ENCODE peak calls at places on chromosomes 11 and 22, in ten cellular contexts. K is HFFc6; E is tibial nerve; D is endothelial cell of umbilical vein; T is body of pancreas; G is endothelial cell; R is activated CD8-positive, alpha-beta T cell treated with anti-CD3 and anti-CD28 coated beads for 36 hours; I is uterus; S is GM12865; X is type B pancreatic cell. H is an unnamed sample.

GRCh38 chr11:12273618-12273995 is 103.8 kb upstream of the PARVA start:
- DNase-seq in K (no peak), E (no peak), D (no peak), T (no peak), G (no peak), R (no peak), I (no peak), S (no peak), X (no peak), H (no peak)

GRCh38 chr11:119284344-119285157 is 32.4 kb downstream of the MCAM start:
- DNase-seq in K (peak), E (no peak), D (peak), T (no peak), G (no peak), R (no peak), I (no peak), S (peak), X (no peak), H (peak)

GRCh38 chr11:20110908-20111669 is 49.2 kb downstream of the DBX1 start:
- DNase-seq in K (peak), E (no peak), D (peak), T (peak), G (peak), R (peak), I (no peak), S (peak), X (no peak), H (peak)

GRCh38 chr11:396511-396947 is 2.5 kb downstream of the PKP3 start:
- DNase-seq in K (peak), E (no peak), D (peak), T (no peak), G (no peak), R (peak), I (no peak), S (no peak), X (no peak), H (no peak)

GRCh38 chr11:57571631-57572030 is 4.2 kb upstream of the UBE2L6 start:
- DNase-seq in K (no peak), E (no peak), D (no peak), T (no peak), G (no peak), R (no peak), I (no peak), S (no peak), X (no peak), H (no peak)

GRCh38 chr11:45383229-45383628 is 97.1 kb upstream of the SYT13 start:
- DNase-seq in K (peak), E (no peak), D (no peak), T (no peak), G (no peak), R (no peak), I (no peak), S (peak), X (no peak), H (no peak)

GRCh38 chr22:29144786-29145160 is 60.9 kb upstream of the EMID1 start:
- DNase-seq in K (no peak), E (no peak), D (no peak), T (no peak), G (no peak), R (no peak), I (no peak), S (no peak), X (peak), H (no peak)

GRCh38 chr22:20748820-20749428 is 25.0 kb upstream of the SERPIND1 start:
- DNase-seq in K (no peak), E (no peak), D (peak), T (no peak), G (no peak), R (no peak), I (no peak), S (peak), X (no peak), H (peak)

GRCh38 chr11:69705246-69705856 is 1.5 kb upstream of the FGF19 start:
- DNase-seq in K (no peak), E (no peak), D (no peak), T (no peak), G (no peak), R (no peak), I (no peak), S (no peak), X (no peak), H (no peak)

GRCh38 chr22:17906978-17907730 is 117.2 kb downstream of the MICAL3 start:
- DNase-seq in K (no peak), E (no peak), D (no peak), T (no peak), G (no peak), R (no peak), I (no peak), S (no peak), X (no peak), H (no peak)

GRCh38 chr11:44335052-44335894 is 25.3 kb upstream of the ALX4 start:
- DNase-seq in K (no peak), E (no peak), D (no peak), T (no peak), G (no peak), R (no peak), I (no peak), S (no peak), X (no peak), H (no peak)

GRCh38 chr11:24747275-24748251 is 250.7 kb downstream of the LUZP2 start:
- DNase-seq in K (no peak), E (no peak), D (no peak), T (no peak), G (no peak), R (no peak), I (no peak), S (peak), X (no peak), H (no peak)

GRCh38 chr11:58905716-58906547 is 33.4 kb upstream of the GLYATL1 start:
- DNase-seq in K (peak), E (peak), D (peak), T (peak), G (peak), R (no peak), I (peak), S (no peak), X (peak), H (no peak)

GRCh38 chr11:57792060-57792541 is 30.5 kb downstream of the CTNND1 start:
- DNase-seq in K (no peak), E (peak), D (peak), T (no peak), G (no peak), R (peak), I (no peak), S (peak), X (no peak), H (peak)

GRCh38 chr11:123434911-123435310 is 4.8 kb downstream of the GRAMD1B start:
- DNase-seq in K (no peak), E (no peak), D (no peak), T (no peak), G (no peak), R (no peak), I (no peak), S (no peak), X (no peak), H (no peak)

GRCh38 chr22:25134028-25134427 is 65.6 kb upstream of the CRYBB3 start:
- DNase-seq in K (no peak), E (no peak), D (peak), T (peak), G (no peak), R (no peak), I (no peak), S (no peak), X (no peak), H (no peak)

GRCh38 chr11:107956543-107956942 is 28.3 kb downstream of the RAB39A start:
- DNase-seq in K (no peak), E (no peak), D (no peak), T (no peak), G (no peak), R (no peak), I (no peak), S (no peak), X (no peak), H (no peak)

GRCh38 chr11:17976651-17977050 is 36.2 kb downstream of the SERGEF start:
- DNase-seq in K (no peak), E (no peak), D (no peak), T (no peak), G (no peak), R (no peak), I (no peak), S (no peak), X (no peak), H (no peak)

GRCh38 chr11:88292156-88292844 is 45.2 kb downstream of the CTSC start:
- DNase-seq in K (no peak), E (no peak), D (peak), T (peak), G (no peak), R (no peak), I (no peak), S (no peak), X (no peak), H (no peak)

GRCh38 chr11:63537293-63538101 is 889 bp downstream of the PLAAT4 start:
- DNase-seq in K (no peak), E (peak), D (peak), T (peak), G (no peak), R (no peak), I (peak), S (no peak), X (no peak), H (no peak)

GRCh38 chr11:121894581-121894980 is 221.4 kb downstream of the BLID start:
- DNase-seq in K (peak), E (no peak), D (no peak), T (no peak), G (no peak), R (no peak), I (no peak), S (no peak), X (no peak), H (no peak)

GRCh38 chr11:64765291-64765803 is 5.6 kb upstream of the PYGM start:
- DNase-seq in K (no peak), E (no peak), D (no peak), T (no peak), G (no peak), R (no peak), I (no peak), S (no peak), X (no peak), H (peak)
- TF ChIP-seq CTCF in K (peak), E (no peak), D (no peak), T (no peak), G (peak), R (peak), I (no peak), S (no peak), X (peak), H (no peak)

GRCh38 chr11:30619767-30620166 is 33.6 kb upstream of the MPPED2 start:
- DNase-seq in K (no peak), E (no peak), D (no peak), T (no peak), G (no peak), R (no peak), I (no peak), S (no peak), X (no peak), H (no peak)

GRCh38 chr11:30617762-30618161 is 31.6 kb upstream of the MPPED2 start:
- DNase-seq in K (no peak), E (no peak), D (no peak), T (no peak), G (no peak), R (no peak), I (no peak), S (no peak), X (no peak), H (no peak)
- TF ChIP-seq CTCF in K (no peak), E (no peak), D (no peak), T (no peak), G (peak), R (no peak), I (no peak), S (no peak), X (peak), H (no peak)

GRCh38 chr11:33980896-33981295 is 70.6 kb upstream of the CAPRIN1 start:
- DNase-seq in K (no peak), E (no peak), D (peak), T (no peak), G (peak), R (no peak), I (no peak), S (no peak), X (no peak), H (no peak)

GRCh38 chr11:33982661-33983060 is 68.9 kb upstream of the CAPRIN1 start:
- DNase-seq in K (no peak), E (no peak), D (no peak), T (no peak), G (no peak), R (no peak), I (no peak), S (no peak), X (no peak), H (no peak)

GRCh38 chr11:33987545-33987944 is 64.0 kb upstream of the CAPRIN1 start:
- DNase-seq in K (no peak), E (no peak), D (no peak), T (no peak), G (no peak), R (no peak), I (no peak), S (no peak), X (no peak), H (no peak)

GRCh38 chr11:33987975-33988580 is 63.5 kb upstream of the CAPRIN1 start:
- DNase-seq in K (peak), E (peak), D (peak), T (peak), G (peak), R (peak), I (peak), S (peak), X (no peak), H (peak)

GRCh38 chr11:33984682-33985389 is 66.7 kb upstream of the CAPRIN1 start:
- DNase-seq in K (peak), E (no peak), D (no peak), T (no peak), G (no peak), R (no peak), I (no peak), S (no peak), X (no peak), H (no peak)
- TF ChIP-seq CTCF in K (peak), E (no peak), D (no peak), T (no peak), G (no peak), R (peak), I (no peak), S (no peak), X (peak), H (no peak)

GRCh38 chr11:33319965-33320813 is 63.0 kb downstream of the HIPK3 start:
- DNase-seq in K (no peak), E (no peak), D (no peak), T (no peak), G (no peak), R (no peak), I (no peak), S (peak), X (no peak), H (no peak)
- TF ChIP-seq CTCF in K (no peak), E (no peak), D (no peak), T (peak), G (no peak), R (no peak), I (no peak), S (no peak), X (no peak), H (no peak)